ENCODE peak calls at places on chromosomes 4 and X, in six cellular contexts. Y, N, Q, E, O and B are unnamed samples.

GRCh38 chr4:78038704-78039103 is 18.4 kb upstream of the FRAS1 start:
- DNase-seq in Y (no peak), N (no peak), Q (no peak), E (no peak), O (no peak), B (no peak)

GRCh38 chr4:123116412-123116811 is 194.0 kb upstream of the NUDT6 start:
- DNase-seq in Y (no peak), N (no peak), Q (no peak), E (no peak), O (no peak), B (no peak)

GRCh38 chrX:70554081-70554480 is 109.4 kb downstream of the DLG3 start:
- DNase-seq in Y (no peak), N (no peak), Q (peak), E (no peak), O (no peak), B (no peak)

GRCh38 chr4:133938061-133938460 is 263.5 kb downstream of the PABPC4L start:
- DNase-seq in Y (no peak), N (no peak), Q (no peak), E (no peak), O (no peak), B (no peak)

GRCh38 chrX:35040871-35041270 is 98.3 kb downstream of the FAM47B start:
- DNase-seq in Y (no peak), N (no peak), Q (peak), E (no peak), O (no peak), B (no peak)

GRCh38 chr4:157012781-157013180 is 41.2 kb upstream of the PDGFC start:
- DNase-seq in Y (no peak), N (peak), Q (peak), E (no peak), O (no peak), B (no peak)

GRCh38 chr4:74095886-74096264 is 3.1 kb downstream of the CXCL2 start:
- DNase-seq in Y (no peak), N (no peak), Q (no peak), E (no peak), O (no peak), B (no peak)

GRCh38 chr4:165472943-165473676 is 94.3 kb downstream of the CPE start:
- DNase-seq in Y (no peak), N (no peak), Q (peak), E (no peak), O (no peak), B (no peak)

GRCh38 chr4:108411836-108412235 is 208.5 kb upstream of the RPL34 start:
- DNase-seq in Y (no peak), N (no peak), Q (no peak), E (no peak), O (no peak), B (no peak)

GRCh38 chr4:128427832-128428366 is 140.3 kb upstream of the PGRMC2 start:
- DNase-seq in Y (no peak), N (peak), Q (peak), E (no peak), O (no peak), B (no peak)